ENCODE peak calls at places on chromosomes 5 and 9, in five cellular contexts. O is HCT116, X is SK-N-SH, G is GM12878, Q is K562. C is an unnamed sample.

GRCh38 chr9:111106202-111106601 is 67.9 kb upstream of the LPAR1 start:
- DNase-seq in G (no peak), X (no peak), Q (no peak), O (no peak), C (peak)

GRCh38 chr5:135537271-135537670 is 1.5 kb upstream of the NEUROG1 start:
- DNase-seq in X (no peak), Q (no peak), G (no peak), O (no peak), C (no peak)

GRCh38 chr9:100084734-100085133 is 14.1 kb downstream of the ERP44 start:
- DNase-seq in G (peak), O (no peak), X (no peak), Q (no peak), C (no peak)

GRCh38 chr5:120866997-120867396 is 402.9 kb downstream of the PRR16 start:
- DNase-seq in Q (no peak), O (no peak), X (no peak), G (no peak), C (peak)

GRCh38 chr9:72602629-72603028 is 81.2 kb downstream of the TMC1 start:
- DNase-seq in X (no peak), O (no peak), G (no peak), Q (no peak), C (no peak)

GRCh38 chr5:44695259-44695658 is 113.5 kb upstream of the MRPS30 start:
- DNase-seq in G (no peak), X (no peak), Q (no peak), O (no peak), C (no peak)

GRCh38 chr9:95505676-95506437 is 10.9 kb downstream of the PTCH1 start:
- DNase-seq in X (peak), O (no peak), G (no peak), Q (peak), C (peak)

GRCh38 chr9:13268469-13268868 is 11.0 kb downstream of the MPDZ start:
- DNase-seq in G (no peak), X (no peak), O (no peak), Q (peak), C (no peak)

GRCh38 chr9:110604101-110604710 is 24.7 kb upstream of the SVEP1 start:
- DNase-seq in Q (no peak), G (no peak), X (no peak), O (no peak), C (no peak)

GRCh38 chr5:141734501-141735231 is 52.6 kb upstream of the ARAP3 start:
- DNase-seq in O (no peak), X (peak), Q (peak), G (no peak), C (peak)

GRCh38 chr5:40991168-40991980 is 79.8 kb downstream of the MROH2B start:
- DNase-seq in Q (no peak), G (no peak), X (no peak), O (no peak), C (no peak)

GRCh38 chr5:150500905-150501304 is 7.0 kb upstream of the NDST1 start:
- DNase-seq in O (no peak), Q (no peak), G (no peak), X (no peak), C (no peak)

DNA sequence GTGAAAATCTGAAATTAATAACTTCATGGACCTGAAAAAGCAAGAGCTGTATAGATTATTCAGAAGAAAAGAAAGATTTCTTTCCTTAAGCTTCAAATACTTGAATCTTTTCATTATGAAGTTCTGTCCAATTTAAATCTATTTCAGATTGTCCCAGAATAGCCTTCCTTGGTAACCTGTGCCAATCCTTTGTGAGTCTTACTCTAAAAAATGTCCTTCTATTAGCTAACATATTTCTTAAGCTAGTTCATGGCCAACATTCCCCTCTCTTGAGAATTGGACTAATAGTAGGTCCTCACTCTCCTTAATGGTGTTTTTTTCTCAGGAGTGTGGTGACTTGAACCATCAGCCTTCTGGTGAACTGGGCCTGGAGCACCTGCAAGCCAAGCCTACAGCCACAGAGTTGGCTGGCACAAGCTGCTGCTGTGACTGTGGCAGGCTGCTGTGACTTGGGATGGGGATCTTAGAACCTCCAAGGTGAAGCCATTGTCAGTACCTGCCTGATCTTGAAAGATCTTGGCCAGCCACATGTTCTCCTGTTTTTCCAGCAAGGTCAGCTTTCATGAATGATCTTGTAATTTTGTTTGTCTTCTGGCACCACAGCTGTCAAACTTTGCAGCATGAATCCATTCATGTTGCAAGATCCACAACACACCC is 262.6 kb upstream of the MAP3K1 start:
- DNase-seq in Q (no peak), G (no peak), X (no peak), O (no peak), C (no peak)
- TF ChIP-seq POLR2AphosphoS5 in Q (no peak), G (no peak), X (no peak), O (no peak), C (no peak)

GRCh38 chr5:81435023-81435422 is 41.1 kb upstream of the ACOT12 start:
- DNase-seq in G (no peak), Q (no peak), O (no peak), X (no peak), C (no peak)
- TF ChIP-seq REST in G (no peak), Q (no peak), O (no peak), X (no peak), C (no peak)

DNA sequence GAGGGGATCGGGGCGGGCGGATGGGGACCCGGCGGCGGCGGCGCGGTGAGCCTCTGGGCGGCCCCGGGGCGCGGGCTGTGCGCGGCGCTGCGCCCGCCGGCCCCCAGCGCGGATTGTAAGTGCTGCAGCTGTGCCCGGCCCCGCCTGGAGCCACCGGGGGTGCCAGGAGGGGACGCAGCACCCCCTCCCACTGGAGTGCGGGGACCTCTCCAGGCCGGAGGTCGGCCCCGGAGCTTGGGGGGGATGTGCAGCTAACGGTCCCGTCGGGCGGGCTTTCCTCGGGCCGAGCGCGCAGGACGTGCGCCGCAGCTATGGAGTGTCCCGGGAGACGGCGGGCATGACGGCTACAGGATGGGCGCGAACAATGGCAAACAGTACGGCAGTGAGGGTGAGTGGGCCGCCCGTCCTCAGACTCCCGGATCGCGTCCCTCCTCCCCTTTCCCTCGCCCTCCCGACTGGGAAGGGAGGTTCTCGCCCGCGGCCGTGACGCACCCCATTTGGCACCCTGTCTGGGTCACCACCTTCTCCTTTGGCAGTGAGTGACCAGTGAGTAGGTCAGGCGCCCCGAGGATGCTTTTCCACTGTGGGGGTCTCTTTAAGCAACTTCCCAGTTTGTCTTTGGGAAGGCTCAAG is 462 bp downstream of the FBXL7 start:
- DNase-seq in X (no peak), O (no peak), Q (no peak), G (no peak), C (peak)
- H2AFZ ChIP-seq in X (peak), O (no peak), Q (no peak), G (no peak), C (peak)

GRCh38 chr5:160260881-160261815 is 31.8 kb downstream of the FABP6 start:
- DNase-seq in Q (peak), O (no peak), G (no peak), X (no peak), C (no peak)
- TF ChIP-seq POLR2AphosphoS5 in Q (peak), O (no peak), G (no peak), X (no peak), C (no peak)

DNA sequence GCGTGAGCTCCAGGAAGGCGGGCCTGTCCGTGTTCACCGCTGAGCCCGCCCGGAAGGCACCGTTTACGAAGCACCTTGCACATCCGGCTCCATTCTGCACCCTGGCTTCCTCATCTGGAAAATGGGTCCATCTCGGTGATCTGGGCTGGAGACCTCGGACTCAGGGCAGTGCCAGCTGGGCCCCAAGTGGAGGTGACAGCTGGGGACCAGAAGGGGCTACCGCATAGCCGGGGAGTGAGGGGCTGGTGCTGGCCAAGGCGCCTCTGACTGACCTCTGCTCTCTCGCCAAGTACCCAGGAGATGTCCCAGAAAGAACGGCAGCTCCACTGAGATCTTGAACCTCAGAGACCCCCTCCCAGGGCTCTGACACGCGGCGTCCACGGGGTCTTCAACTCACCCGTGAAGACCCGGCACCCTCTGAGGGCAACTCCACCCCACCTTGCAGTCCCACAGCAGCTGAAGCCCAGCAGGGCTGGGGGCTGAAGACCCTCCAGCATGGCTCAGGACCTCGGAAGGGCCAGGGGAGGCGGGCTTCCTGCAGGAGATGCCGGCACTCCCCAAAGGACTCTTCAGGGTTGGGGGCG is 52.3 kb upstream of the NKD2 start:
- DNase-seq in Q (no peak), G (no peak), X (peak), O (no peak), C (no peak)
- TF ChIP-seq REST in Q (no peak), G (no peak), X (no peak), O (no peak), C (no peak)

DNA sequence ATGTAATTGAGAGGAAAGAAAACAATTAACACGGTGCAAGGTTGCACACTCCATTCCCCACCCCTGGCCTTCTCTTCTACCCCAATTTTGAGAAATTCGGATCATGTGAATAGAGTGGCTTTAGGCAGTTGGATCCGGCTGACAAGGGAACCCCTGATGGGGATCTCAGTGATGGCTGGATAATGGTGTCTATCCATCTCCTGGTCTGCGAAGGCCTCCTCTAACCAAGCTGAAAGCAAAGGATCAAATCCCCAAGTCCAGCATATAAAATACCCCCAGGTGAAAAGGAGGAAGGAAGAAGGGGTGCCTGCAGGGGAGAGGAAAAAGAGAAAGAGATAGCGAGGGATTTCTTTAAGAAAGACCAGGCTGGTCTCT is 16.0 kb downstream of the NR2F1 start:
- DNase-seq in G (no peak), O (no peak), X (peak), Q (no peak), C (no peak)
- H2AFZ ChIP-seq in G (no peak), O (no peak), X (peak), Q (no peak), C (no peak)

GRCh38 chr9:123104807-123105206 is 71.3 kb downstream of the GPR21 start:
- DNase-seq in X (no peak), Q (no peak), O (no peak), G (no peak), C (no peak)

GRCh38 chr9:123099548-123099947 is 66.1 kb downstream of the GPR21 start:
- DNase-seq in X (no peak), Q (no peak), G (no peak), O (no peak), C (no peak)

GRCh38 chr9:123105490-123105889 is 72.0 kb downstream of the GPR21 start:
- DNase-seq in X (no peak), Q (no peak), O (no peak), G (no peak), C (no peak)

GRCh38 chr9:123099042-123099441 is 65.6 kb downstream of the GPR21 start:
- DNase-seq in O (no peak), Q (no peak), X (no peak), G (no peak), C (no peak)

GRCh38 chr9:123102380-123103113 is 69.1 kb downstream of the GPR21 start:
- DNase-seq in Q (no peak), X (no peak), G (no peak), O (no peak), C (peak)
- TF ChIP-seq POLR2AphosphoS5 in Q (no peak), X (no peak), G (no peak), O (no peak), C (no peak)

DNA sequence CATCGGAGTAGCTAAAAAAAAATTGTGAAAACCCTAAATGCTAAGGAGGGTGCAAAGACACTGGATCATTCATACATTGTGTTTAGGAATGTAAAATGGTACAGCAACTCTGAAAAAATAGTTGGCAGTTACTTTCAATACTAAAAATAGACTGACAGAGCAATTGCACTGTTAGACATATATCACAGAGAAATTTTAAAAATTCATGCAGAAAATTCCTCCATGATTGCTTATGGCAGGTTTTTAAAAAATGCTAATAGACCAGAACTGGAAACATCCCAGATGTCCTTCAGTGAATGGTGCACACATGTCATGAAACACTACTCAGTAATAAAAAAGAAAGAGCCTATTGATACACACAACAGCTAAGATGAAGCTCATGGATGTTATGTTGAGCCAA is 349.8 kb upstream of the DAB2 start:
- DNase-seq in O (no peak), Q (no peak), X (no peak), G (no peak), C (no peak)
- TF ChIP-seq REST in O (no peak), Q (no peak), X (no peak), G (no peak), C (no peak)